ENCODE peak calls at places on chromosomes 5 and 9, in ten cellular contexts. One of them, this sample, is unnamed.

GRCh38 chr5:132877938-132878337 is 4.5 kb downstream of the LEAP2 start:
- DNase-seq in stomach: peak
- DNase-seq in GM23338: no peak
- DNase-seq in breast epithelium: no peak
- DNase-seq in HCT116: no peak
- DNase-seq in endothelial cell of umbilical vein: no peak
- DNase-seq in HL-60: no peak
- DNase-seq in suprapubic skin: no peak
- DNase-seq in H1: no peak
- DNase-seq in K562: no peak
- DNase-seq in this sample: no peak

GRCh38 chr5:114237766-114238165 is 124.1 kb upstream of the KCNN2 start:
- DNase-seq in stomach: no peak
- DNase-seq in GM23338: no peak
- DNase-seq in breast epithelium: no peak
- DNase-seq in HCT116: peak
- DNase-seq in endothelial cell of umbilical vein: peak
- DNase-seq in HL-60: peak
- DNase-seq in suprapubic skin: no peak
- DNase-seq in H1: no peak
- DNase-seq in K562: no peak
- DNase-seq in this sample: no peak

GRCh38 chr5:131252824-131253171 is 11.1 kb upstream of the CDC42SE2 start:
- DNase-seq in stomach: peak
- DNase-seq in GM23338: no peak
- DNase-seq in breast epithelium: no peak
- DNase-seq in HCT116: no peak
- DNase-seq in endothelial cell of umbilical vein: peak
- DNase-seq in HL-60: peak
- DNase-seq in suprapubic skin: no peak
- DNase-seq in H1: no peak
- DNase-seq in K562: peak
- DNase-seq in this sample: peak

GRCh38 chr9:6965566-6965965 is 207.8 kb downstream of the KDM4C start:
- DNase-seq in stomach: no peak
- DNase-seq in GM23338: no peak
- DNase-seq in breast epithelium: no peak
- DNase-seq in HCT116: no peak
- DNase-seq in endothelial cell of umbilical vein: no peak
- DNase-seq in HL-60: no peak
- DNase-seq in suprapubic skin: no peak
- DNase-seq in H1: no peak
- DNase-seq in K562: no peak
- DNase-seq in this sample: no peak

GRCh38 chr9:92325991-92326500 is 293 bp downstream of the CENPP start:
- DNase-seq in stomach: no peak
- DNase-seq in GM23338: no peak
- DNase-seq in breast epithelium: no peak
- DNase-seq in HCT116: no peak
- DNase-seq in endothelial cell of umbilical vein: no peak
- DNase-seq in HL-60: no peak
- DNase-seq in suprapubic skin: no peak
- DNase-seq in H1: no peak
- DNase-seq in K562: peak
- DNase-seq in this sample: no peak

GRCh38 chr9:69190086-69190865 is 16.2 kb downstream of the TJP2 start:
- DNase-seq in stomach: no peak
- DNase-seq in GM23338: no peak
- DNase-seq in breast epithelium: no peak
- DNase-seq in HCT116: no peak
- DNase-seq in endothelial cell of umbilical vein: no peak
- DNase-seq in HL-60: no peak
- DNase-seq in suprapubic skin: no peak
- DNase-seq in H1: no peak
- DNase-seq in K562: no peak
- DNase-seq in this sample: no peak

GRCh38 chr5:5063533-5063953 is 76.6 kb upstream of the ADAMTS16 start:
- DNase-seq in stomach: no peak
- DNase-seq in GM23338: peak
- DNase-seq in breast epithelium: no peak
- DNase-seq in HCT116: no peak
- DNase-seq in endothelial cell of umbilical vein: no peak
- DNase-seq in HL-60: no peak
- DNase-seq in suprapubic skin: no peak
- DNase-seq in H1: no peak
- DNase-seq in K562: peak
- DNase-seq in this sample: no peak

GRCh38 chr5:10576790-10577189 is 12.9 kb downstream of the ANKRD33B start:
- DNase-seq in stomach: no peak
- DNase-seq in GM23338: no peak
- DNase-seq in breast epithelium: no peak
- DNase-seq in HCT116: no peak
- DNase-seq in endothelial cell of umbilical vein: no peak
- DNase-seq in HL-60: no peak
- DNase-seq in suprapubic skin: no peak
- DNase-seq in H1: no peak
- DNase-seq in K562: no peak
- DNase-seq in this sample: no peak

GRCh38 chr5:139650689-139651501 is 2.7 kb downstream of the CXXC5 start:
- DNase-seq in stomach: peak
- DNase-seq in GM23338: peak
- DNase-seq in breast epithelium: no peak
- DNase-seq in HCT116: no peak
- DNase-seq in endothelial cell of umbilical vein: no peak
- DNase-seq in HL-60: no peak
- DNase-seq in suprapubic skin: no peak
- DNase-seq in H1: no peak
- DNase-seq in K562: peak
- DNase-seq in this sample: peak

GRCh38 chr9:81686614-81687520 is 2.5 kb downstream of the TLE1 start:
- DNase-seq in stomach: peak
- DNase-seq in GM23338: peak
- DNase-seq in breast epithelium: peak
- DNase-seq in HCT116: peak
- DNase-seq in endothelial cell of umbilical vein: peak
- DNase-seq in HL-60: no peak
- DNase-seq in suprapubic skin: peak
- DNase-seq in H1: peak
- DNase-seq in K562: no peak
- DNase-seq in this sample: peak

GRCh38 chr9:127959841-127960409 is 20.9 kb downstream of the EEIG1 start:
- DNase-seq in stomach: no peak
- DNase-seq in GM23338: no peak
- DNase-seq in breast epithelium: no peak
- DNase-seq in HCT116: no peak
- DNase-seq in endothelial cell of umbilical vein: no peak
- DNase-seq in HL-60: no peak
- DNase-seq in suprapubic skin: no peak
- DNase-seq in H1: no peak
- DNase-seq in K562: no peak
- DNase-seq in this sample: no peak
- H3K27ac ChIP-seq in stomach: peak
- H3K27ac ChIP-seq in GM23338: peak
- H3K27ac ChIP-seq in breast epithelium: peak
- H3K27ac ChIP-seq in HCT116: peak
- H3K27ac ChIP-seq in endothelial cell of umbilical vein: no peak
- H3K27ac ChIP-seq in HL-60: no peak
- H3K27ac ChIP-seq in suprapubic skin: peak
- H3K27ac ChIP-seq in H1: no peak
- H3K27ac ChIP-seq in K562: peak
- H3K27ac ChIP-seq in this sample: peak

GRCh38 chr5:43281840-43282658 is 31.2 kb downstream of the HMGCS1 start:
- DNase-seq in stomach: no peak
- DNase-seq in GM23338: no peak
- DNase-seq in breast epithelium: no peak
- DNase-seq in HCT116: no peak
- DNase-seq in endothelial cell of umbilical vein: no peak
- DNase-seq in HL-60: no peak
- DNase-seq in suprapubic skin: no peak
- DNase-seq in H1: no peak
- DNase-seq in K562: peak
- DNase-seq in this sample: no peak
- TF ChIP-seq POLR2AphosphoS5 in stomach: no peak
- TF ChIP-seq POLR2AphosphoS5 in GM23338: no peak
- TF ChIP-seq POLR2AphosphoS5 in breast epithelium: no peak
- TF ChIP-seq POLR2AphosphoS5 in HCT116: no peak
- TF ChIP-seq POLR2AphosphoS5 in endothelial cell of umbilical vein: no peak
- TF ChIP-seq POLR2AphosphoS5 in HL-60: no peak
- TF ChIP-seq POLR2AphosphoS5 in suprapubic skin: no peak
- TF ChIP-seq POLR2AphosphoS5 in H1: no peak
- TF ChIP-seq POLR2AphosphoS5 in K562: no peak
- TF ChIP-seq POLR2AphosphoS5 in this sample: no peak

DNA sequence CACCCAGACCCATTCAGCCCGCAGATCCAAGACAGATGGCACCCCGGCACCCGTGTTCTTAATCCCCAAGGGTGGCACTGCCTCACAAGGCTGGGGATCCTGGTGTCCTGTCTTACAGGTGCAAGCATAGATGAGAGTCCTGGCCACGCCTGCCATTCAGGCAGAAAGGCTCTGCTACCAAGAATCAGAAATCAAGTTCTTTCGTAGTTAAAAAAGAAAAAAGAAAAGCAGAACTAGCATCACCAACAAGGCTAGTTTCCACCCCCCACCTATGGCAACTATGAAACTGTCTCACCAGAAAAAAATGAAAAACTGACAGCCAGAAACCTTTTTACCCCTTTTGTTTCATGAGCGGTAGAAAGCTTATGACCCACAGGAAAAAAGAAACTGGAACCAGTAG is 170.4 kb downstream of the SYK start:
- DNase-seq in stomach: no peak
- DNase-seq in GM23338: no peak
- DNase-seq in breast epithelium: no peak
- DNase-seq in HCT116: no peak
- DNase-seq in endothelial cell of umbilical vein: no peak
- DNase-seq in HL-60: no peak
- DNase-seq in suprapubic skin: no peak
- DNase-seq in H1: no peak
- DNase-seq in K562: no peak
- DNase-seq in this sample: no peak
- H3K27ac ChIP-seq in stomach: no peak
- H3K27ac ChIP-seq in GM23338: no peak
- H3K27ac ChIP-seq in breast epithelium: peak
- H3K27ac ChIP-seq in HCT116: no peak
- H3K27ac ChIP-seq in endothelial cell of umbilical vein: no peak
- H3K27ac ChIP-seq in HL-60: no peak
- H3K27ac ChIP-seq in suprapubic skin: no peak
- H3K27ac ChIP-seq in H1: no peak
- H3K27ac ChIP-seq in K562: no peak
- H3K27ac ChIP-seq in this sample: no peak

GRCh38 chr9:96304230-96304629 is 2.3 kb upstream of the HSD17B3 start:
- DNase-seq in stomach: no peak
- DNase-seq in GM23338: no peak
- DNase-seq in breast epithelium: no peak
- DNase-seq in HCT116: no peak
- DNase-seq in endothelial cell of umbilical vein: no peak
- DNase-seq in HL-60: no peak
- DNase-seq in suprapubic skin: no peak
- DNase-seq in H1: no peak
- DNase-seq in K562: no peak
- DNase-seq in this sample: no peak

GRCh38 chr9:96302021-96302420 is at the start of gene HSD17B3:
- DNase-seq in stomach: no peak
- DNase-seq in GM23338: no peak
- DNase-seq in breast epithelium: no peak
- DNase-seq in HCT116: no peak
- DNase-seq in endothelial cell of umbilical vein: no peak
- DNase-seq in HL-60: no peak
- DNase-seq in suprapubic skin: no peak
- DNase-seq in H1: no peak
- DNase-seq in K562: no peak
- DNase-seq in this sample: no peak

GRCh38 chr9:96299823-96300222 is 2.2 kb downstream of the HSD17B3 start:
- DNase-seq in stomach: no peak
- DNase-seq in GM23338: no peak
- DNase-seq in breast epithelium: no peak
- DNase-seq in HCT116: peak
- DNase-seq in endothelial cell of umbilical vein: no peak
- DNase-seq in HL-60: no peak
- DNase-seq in suprapubic skin: no peak
- DNase-seq in H1: no peak
- DNase-seq in K562: no peak
- DNase-seq in this sample: no peak

DNA sequence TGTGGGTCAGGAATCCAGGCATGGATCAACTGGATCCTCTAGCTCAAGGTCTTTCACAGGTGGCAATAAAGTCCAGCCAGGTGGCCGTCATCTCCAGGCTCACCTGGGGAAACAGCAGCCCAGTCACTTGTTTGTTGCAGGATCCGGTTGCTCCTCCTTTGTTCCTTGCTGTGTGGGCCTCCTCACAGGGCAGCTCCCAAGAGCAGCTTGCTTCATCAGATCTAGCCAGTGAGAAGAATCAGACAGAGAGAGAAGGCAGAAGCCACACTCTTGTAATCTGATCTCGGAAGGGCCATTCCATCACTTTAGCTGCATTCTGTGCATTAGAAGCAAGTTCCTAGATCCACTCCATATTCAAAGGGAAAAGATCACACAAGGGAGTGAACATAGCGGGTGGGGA is 3.2 kb upstream of the HSD17B3 start:
- DNase-seq in stomach: no peak
- DNase-seq in GM23338: peak
- DNase-seq in breast epithelium: no peak
- DNase-seq in HCT116: no peak
- DNase-seq in endothelial cell of umbilical vein: no peak
- DNase-seq in HL-60: no peak
- DNase-seq in suprapubic skin: no peak
- DNase-seq in H1: no peak
- DNase-seq in K562: no peak
- DNase-seq in this sample: no peak
- TF ChIP-seq POLR2AphosphoS5 in stomach: no peak
- TF ChIP-seq POLR2AphosphoS5 in GM23338: no peak
- TF ChIP-seq POLR2AphosphoS5 in breast epithelium: no peak
- TF ChIP-seq POLR2AphosphoS5 in HCT116: no peak
- TF ChIP-seq POLR2AphosphoS5 in endothelial cell of umbilical vein: no peak
- TF ChIP-seq POLR2AphosphoS5 in HL-60: no peak
- TF ChIP-seq POLR2AphosphoS5 in suprapubic skin: no peak
- TF ChIP-seq POLR2AphosphoS5 in H1: no peak
- TF ChIP-seq POLR2AphosphoS5 in K562: no peak
- TF ChIP-seq POLR2AphosphoS5 in this sample: no peak

GRCh38 chr9:72012642-72013041 is 47.8 kb downstream of the C9orf57 start:
- DNase-seq in stomach: no peak
- DNase-seq in GM23338: no peak
- DNase-seq in breast epithelium: no peak
- DNase-seq in HCT116: no peak
- DNase-seq in endothelial cell of umbilical vein: no peak
- DNase-seq in HL-60: no peak
- DNase-seq in suprapubic skin: no peak
- DNase-seq in H1: no peak
- DNase-seq in K562: no peak
- DNase-seq in this sample: no peak
- H3K27ac ChIP-seq in stomach: no peak
- H3K27ac ChIP-seq in GM23338: no peak
- H3K27ac ChIP-seq in breast epithelium: no peak
- H3K27ac ChIP-seq in HCT116: no peak
- H3K27ac ChIP-seq in endothelial cell of umbilical vein: no peak
- H3K27ac ChIP-seq in HL-60: no peak
- H3K27ac ChIP-seq in suprapubic skin: no peak
- H3K27ac ChIP-seq in H1: no peak
- H3K27ac ChIP-seq in K562: no peak
- H3K27ac ChIP-seq in this sample: no peak

This sample was measured in sigmoid colon.